ENCODE peak calls at places on chromosomes 5 and 9, in eight cellular contexts. E, S, Z, D, K, C, N and M are unnamed samples.

GRCh38 chr9:119195521-119195920 is 173.7 kb downstream of the BRINP1 start:
- DNase-seq in E (no peak), S (no peak), Z (no peak), D (no peak), K (no peak), C (no peak), N (no peak), M (no peak)

GRCh38 chr9:112570731-112571167 is 84.1 kb downstream of the KIAA1958 start:
- DNase-seq in E (no peak), S (no peak), Z (peak), D (no peak), K (no peak), C (peak), N (no peak), M (peak)

GRCh38 chr5:141779642-141780041 is 97.6 kb upstream of the ARAP3 start:
- DNase-seq in E (peak), S (peak), Z (no peak), D (no peak), K (no peak), C (no peak), N (no peak), M (no peak)

GRCh38 chr9:131227112-131228058 is 48.9 kb downstream of the FAM78A start:
- DNase-seq in E (no peak), S (no peak), Z (peak), D (peak), K (no peak), C (peak), N (no peak), M (peak)

GRCh38 chr5:159048298-159048697 is 51.4 kb downstream of the EBF1 start:
- DNase-seq in E (no peak), S (no peak), Z (no peak), D (no peak), K (no peak), C (no peak), N (no peak), M (no peak)

GRCh38 chr5:133746834-133747233 is 134.5 kb upstream of the FSTL4 start:
- DNase-seq in E (no peak), S (no peak), Z (no peak), D (no peak), K (no peak), C (no peak), N (no peak), M (no peak)

GRCh38 chr5:93582677-93583524 is at the start of gene NR2F1:
- DNase-seq in E (peak), S (peak), Z (peak), D (peak), K (no peak), C (peak), N (peak), M (peak)

GRCh38 chr5:139579-140442 is 47.8 kb downstream of the PLEKHG4B start:
- DNase-seq in E (no peak), S (no peak), Z (no peak), D (no peak), K (no peak), C (no peak), N (no peak), M (no peak)

GRCh38 chr9:35470894-35471293 is 19.0 kb upstream of the RUSC2 start:
- DNase-seq in E (no peak), S (no peak), Z (no peak), D (no peak), K (no peak), C (no peak), N (no peak), M (no peak)

GRCh38 chr5:50476549-50476948 is 35.5 kb upstream of the EMB start:
- DNase-seq in E (no peak), S (no peak), Z (no peak), D (no peak), K (no peak), C (no peak), N (no peak), M (no peak)

GRCh38 chr5:135878156-135878620 is 17.5 kb downstream of the IL9 start:
- DNase-seq in E (no peak), S (no peak), Z (peak), D (no peak), K (no peak), C (no peak), N (no peak), M (no peak)

GRCh38 chr5:168947212-168947868 is 353.6 kb downstream of the SLIT3 start:
- DNase-seq in E (no peak), S (no peak), Z (peak), D (no peak), K (no peak), C (peak), N (peak), M (peak)

GRCh38 chr9:131366745-131367401 is 27.0 kb upstream of the PRRC2B start:
- DNase-seq in E (no peak), S (no peak), Z (peak), D (no peak), K (peak), C (peak), N (no peak), M (peak)

GRCh38 chr9:91966503-91966902 is 16.5 kb upstream of the ROR2 start:
- DNase-seq in E (no peak), S (no peak), Z (no peak), D (no peak), K (no peak), C (no peak), N (no peak), M (no peak)

GRCh38 chr9:136299116-136299515 is 4.8 kb downstream of the CCDC187 start:
- DNase-seq in E (no peak), S (no peak), Z (no peak), D (no peak), K (no peak), C (no peak), N (no peak), M (no peak)

GRCh38 chr9:136296434-136297015 is 7.4 kb downstream of the CCDC187 start:
- DNase-seq in E (no peak), S (no peak), Z (no peak), D (no peak), K (no peak), C (no peak), N (no peak), M (no peak)

GRCh38 chr9:136297766-136298735 is 5.8 kb downstream of the CCDC187 start:
- DNase-seq in E (no peak), S (no peak), Z (no peak), D (no peak), K (no peak), C (no peak), N (no peak), M (no peak)

GRCh38 chr9:136295537-136296433 is 8.1 kb downstream of the CCDC187 start:
- DNase-seq in E (no peak), S (no peak), Z (no peak), D (no peak), K (no peak), C (no peak), N (no peak), M (no peak)

GRCh38 chr9:136297016-136297691 is 6.7 kb downstream of the CCDC187 start:
- DNase-seq in E (no peak), S (no peak), Z (peak), D (no peak), K (no peak), C (no peak), N (no peak), M (peak)
- TF ChIP-seq POLR2A in E (no peak), S (no peak), Z (no peak), D (no peak), K (no peak), C (no peak), N (no peak), M (peak)

GRCh38 chr5:167866797-167867196 is 424.6 kb upstream of the WWC1 start:
- DNase-seq in E (no peak), S (no peak), Z (no peak), D (no peak), K (no peak), C (no peak), N (no peak), M (no peak)

GRCh38 chr5:167870055-167870454 is 421.4 kb upstream of the WWC1 start:
- DNase-seq in E (no peak), S (no peak), Z (no peak), D (no peak), K (no peak), C (no peak), N (no peak), M (no peak)

GRCh38 chr5:167871091-167871490 is 420.4 kb upstream of the WWC1 start:
- DNase-seq in E (no peak), S (no peak), Z (no peak), D (no peak), K (no peak), C (no peak), N (no peak), M (no peak)

GRCh38 chr5:167867281-167867680 is 424.2 kb upstream of the WWC1 start:
- DNase-seq in E (no peak), S (no peak), Z (peak), D (no peak), K (no peak), C (no peak), N (no peak), M (no peak)

DNA sequence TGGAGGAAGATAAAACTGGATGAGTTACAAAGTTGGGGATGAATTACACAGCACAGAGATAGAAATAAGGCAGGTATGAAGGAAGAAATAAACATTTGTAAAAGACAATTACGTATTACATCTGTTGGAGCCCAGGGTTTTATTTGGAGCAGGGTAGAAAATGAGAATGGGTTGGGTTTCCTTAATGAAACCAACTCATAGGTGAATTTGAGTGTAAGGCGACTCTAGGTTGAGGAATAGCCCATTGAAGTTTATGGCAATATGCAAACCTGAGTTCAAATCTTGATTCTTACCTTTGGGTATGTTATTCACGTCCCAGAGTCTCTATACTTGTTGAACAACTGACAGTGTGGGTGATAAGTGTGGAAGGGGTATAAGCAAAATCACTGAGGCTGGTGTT is 422.3 kb upstream of the WWC1 start:
- DNase-seq in E (no peak), S (no peak), Z (no peak), D (no peak), K (no peak), C (no peak), N (no peak), M (no peak)
- H3K27ac ChIP-seq in E (no peak), S (no peak), Z (no peak), D (no peak), K (no peak), C (no peak), N (no peak), M (no peak)

GRCh38 chr9:73053543-73053942 is 98.1 kb upstream of the ANXA1 start:
- DNase-seq in E (no peak), S (no peak), Z (no peak), D (no peak), K (no peak), C (no peak), N (no peak), M (no peak)

GRCh38 chr9:73049280-73049679 is 96.4 kb upstream of the ALDH1A1 start:
- DNase-seq in E (no peak), S (no peak), Z (no peak), D (no peak), K (no peak), C (no peak), N (no peak), M (no peak)

GRCh38 chr9:73050887-73051550 is 98.2 kb upstream of the ALDH1A1 start:
- DNase-seq in E (no peak), S (no peak), Z (no peak), D (no peak), K (no peak), C (no peak), N (no peak), M (no peak)

GRCh38 chr9:73046769-73047168 is 93.9 kb upstream of the ALDH1A1 start:
- DNase-seq in E (no peak), S (no peak), Z (no peak), D (no peak), K (no peak), C (no peak), N (no peak), M (no peak)

DNA sequence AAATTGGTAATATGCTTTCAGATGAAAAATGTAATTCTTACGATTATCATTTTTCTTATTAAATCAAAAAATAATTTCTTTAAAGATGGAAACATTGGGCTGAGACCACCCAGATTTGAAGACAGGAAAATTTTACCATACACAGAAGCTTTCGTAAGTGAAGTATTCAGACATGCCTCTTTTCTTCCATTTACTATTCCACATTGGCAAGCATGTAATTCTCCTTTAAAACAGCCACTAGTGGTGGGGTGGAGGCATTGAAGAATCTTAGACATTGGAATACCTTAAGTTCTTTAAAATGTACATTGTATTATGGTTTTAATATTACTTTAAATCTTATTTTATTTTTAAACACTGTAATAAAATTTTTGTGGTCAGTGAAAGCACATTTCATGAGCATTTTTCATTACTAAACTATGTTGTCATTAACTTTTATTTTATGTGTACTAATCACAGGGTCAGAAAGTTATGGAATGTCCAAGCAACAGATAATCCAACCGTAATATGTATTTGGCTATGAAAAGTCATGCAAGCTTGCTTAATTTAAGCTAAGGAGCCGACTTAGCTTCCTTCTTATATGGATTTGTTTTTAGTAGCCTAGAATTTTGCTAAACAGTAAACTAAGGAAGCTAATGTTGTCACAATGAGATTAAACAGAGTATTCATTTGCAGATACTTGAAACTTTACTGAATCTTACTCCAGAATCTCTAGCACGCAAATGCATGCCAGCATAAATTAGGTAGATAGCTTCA is 97.4 kb upstream of the ALDH1A1 start:
- DNase-seq in E (no peak), S (no peak), Z (no peak), D (no peak), K (no peak), C (no peak), N (no peak), M (no peak)
- TF ChIP-seq CTCF in E (no peak), S (no peak), Z (no peak), D (no peak), K (no peak), C (no peak), N (no peak), M (no peak)

DNA sequence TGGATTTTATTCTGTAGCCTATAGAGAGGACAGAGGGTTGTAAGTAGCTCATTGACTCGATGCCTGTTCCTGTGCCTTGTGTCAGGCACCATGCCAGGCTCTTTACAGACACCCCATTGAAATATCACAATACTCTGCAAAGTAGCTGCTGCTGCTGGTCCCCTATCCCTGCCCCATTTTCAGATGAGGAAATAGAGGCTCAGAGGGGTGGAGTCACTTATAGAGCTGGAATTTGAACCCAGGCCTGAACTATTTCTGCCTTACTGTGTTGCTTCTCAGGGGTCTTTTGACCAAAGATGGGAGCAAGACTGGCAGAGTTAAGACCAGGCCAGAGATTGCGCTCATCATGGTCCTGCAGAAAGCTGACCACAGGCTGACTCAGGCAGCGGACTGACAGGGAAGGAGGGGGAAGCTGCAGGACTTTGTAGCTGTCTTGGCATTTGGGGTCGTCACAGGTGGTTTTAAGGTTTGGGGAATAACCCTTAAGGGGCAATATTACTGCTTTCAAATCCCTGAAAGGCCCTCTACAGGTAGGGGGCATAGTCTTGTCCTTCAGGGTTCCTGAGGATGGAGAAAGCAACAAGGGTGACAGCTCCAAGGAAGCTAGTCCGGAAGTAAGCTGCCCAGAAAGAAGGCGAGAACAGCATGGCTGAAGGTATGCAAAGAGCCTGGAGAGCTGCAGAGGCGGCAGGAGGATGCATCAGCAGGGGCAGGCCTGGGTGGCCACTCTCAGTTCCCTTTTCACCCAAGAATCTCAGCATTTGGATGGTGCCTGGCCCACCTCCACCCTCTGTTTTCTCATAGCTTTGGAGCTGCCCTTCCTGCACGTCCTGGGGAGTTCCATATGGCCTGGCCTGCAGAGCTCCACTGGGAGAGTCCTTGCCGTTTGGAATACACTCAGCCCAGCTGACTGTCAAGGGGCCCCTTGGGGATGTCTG is 18.3 kb upstream of the NDST1 start:
- DNase-seq in E (peak), S (no peak), Z (no peak), D (no peak), K (peak), C (no peak), N (no peak), M (peak)
- TF ChIP-seq POLR2A in E (no peak), S (no peak), Z (no peak), D (no peak), K (no peak), C (no peak), N (no peak), M (no peak)

DNA sequence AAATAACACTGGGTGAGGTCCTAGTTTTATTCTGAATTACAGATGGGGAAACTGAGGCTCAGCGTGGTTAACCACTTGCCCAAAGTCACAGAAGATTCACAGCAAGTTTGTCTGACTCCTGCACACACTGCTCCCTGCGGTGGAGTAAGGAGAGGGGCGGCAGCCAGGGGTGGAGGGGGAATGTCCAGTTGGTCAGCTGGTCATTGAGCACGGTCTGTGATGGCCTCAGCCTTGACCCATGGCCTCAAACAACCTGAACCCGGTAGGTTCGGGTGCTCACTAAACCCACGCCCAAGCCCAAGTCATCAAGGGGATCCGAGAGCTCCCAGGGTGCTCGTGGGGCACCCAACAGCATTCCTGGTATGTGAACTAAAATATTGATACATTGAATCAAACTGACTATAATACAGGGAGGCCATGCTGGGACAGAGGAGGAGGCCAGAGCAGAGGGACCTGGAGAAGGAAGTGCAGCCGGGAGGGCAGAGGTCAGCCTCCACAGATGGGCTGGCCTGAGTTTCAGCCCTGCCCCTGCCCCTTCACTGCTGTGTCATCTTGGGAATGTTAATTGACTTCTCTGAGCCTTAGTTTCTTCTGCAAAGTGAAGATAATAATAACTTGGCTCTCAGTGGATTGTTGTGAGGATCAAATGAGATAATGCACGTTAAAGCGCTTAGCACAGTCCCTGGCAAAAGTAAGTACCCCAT is 3.6 kb upstream of the IL17B start:
- DNase-seq in E (peak), S (no peak), Z (no peak), D (no peak), K (no peak), C (no peak), N (no peak), M (no peak)
- H3K27ac ChIP-seq in E (peak), S (peak), Z (peak), D (peak), K (peak), C (peak), N (no peak), M (no peak)

GRCh38 chr9:127828262-127829031 is 25.8 kb downstream of the FPGS start:
- DNase-seq in E (peak), S (peak), Z (peak), D (peak), K (peak), C (peak), N (peak), M (peak)

GRCh38 chr9:127826253-127826913 is 23.7 kb downstream of the FPGS start:
- DNase-seq in E (no peak), S (no peak), Z (no peak), D (no peak), K (no peak), C (peak), N (no peak), M (no peak)

GRCh38 chr9:127822108-127822507 is 19.4 kb downstream of the FPGS start:
- DNase-seq in E (no peak), S (no peak), Z (peak), D (no peak), K (no peak), C (no peak), N (no peak), M (no peak)

GRCh38 chr9:127829205-127829935 is 25.1 kb downstream of the ENG start:
- DNase-seq in E (no peak), S (no peak), Z (no peak), D (no peak), K (no peak), C (no peak), N (no peak), M (no peak)

DNA sequence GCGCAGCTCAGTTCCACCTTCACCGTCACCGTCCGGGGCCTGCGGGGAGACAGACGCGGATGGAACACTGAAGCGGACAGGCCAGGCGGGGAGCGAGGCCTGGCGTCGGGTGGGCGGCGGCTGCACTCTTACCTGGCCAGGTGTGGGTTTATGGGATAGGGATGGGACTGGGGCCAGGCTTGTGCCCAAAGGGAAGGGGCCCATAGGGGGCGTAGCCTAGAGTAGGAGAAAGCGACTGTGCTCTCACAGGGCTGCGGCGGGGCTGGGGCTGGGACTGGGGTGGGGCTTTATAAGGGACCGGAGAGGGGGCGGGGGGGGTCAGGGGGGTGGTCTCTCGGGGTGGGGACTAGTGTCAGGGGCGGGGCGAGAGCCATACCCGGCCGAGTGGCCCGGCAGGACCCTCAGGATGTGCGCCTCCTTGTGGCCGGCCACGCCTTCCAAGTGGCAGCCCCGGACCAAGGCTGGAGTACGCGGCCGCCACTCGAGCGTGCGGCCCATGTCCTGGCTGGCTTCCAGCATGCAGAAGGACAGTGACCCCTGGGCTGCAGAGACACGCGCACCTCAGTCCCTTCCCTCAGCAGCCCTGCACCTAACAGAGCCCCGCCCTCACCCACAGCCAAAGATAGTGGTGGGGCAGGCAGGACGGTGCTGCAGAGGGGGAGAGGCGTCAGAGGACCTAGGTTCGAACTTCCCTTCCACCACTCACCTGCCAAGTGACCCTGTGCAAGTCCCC is 22.8 kb downstream of the FPGS start:
- DNase-seq in E (peak), S (no peak), Z (peak), D (no peak), K (peak), C (peak), N (peak), M (peak)
- TF ChIP-seq CTCF in E (no peak), S (no peak), Z (peak), D (no peak), K (peak), C (no peak), N (peak), M (peak)